ENCODE peak calls at places on chromosomes 6 and 20, in four cellular contexts. Q is fibroblast of lung, W is uterus, F is GM20000. Z is an unnamed sample.

GRCh38 chr6:169589699-169590257 is 112.1 kb downstream of the WDR27 start:
- DNase-seq in Q (peak), W (no peak), F (no peak), Z (no peak)

GRCh38 chr6:158438201-158438600 is 121.7 kb upstream of the TMEM181 start:
- DNase-seq in Q (no peak), W (no peak), F (no peak), Z (no peak)

GRCh38 chr20:51076841-51077543 is 54.1 kb upstream of the KCNG1 start:
- DNase-seq in Q (no peak), W (no peak), F (no peak), Z (no peak)

GRCh38 chr6:83867527-83868161 is 8.2 kb downstream of the CYB5R4 start:
- DNase-seq in Q (peak), W (no peak), F (no peak), Z (no peak)

GRCh38 chr6:166586424-166587156 is at the start of gene RAMACL:
- DNase-seq in Q (no peak), W (no peak), F (peak), Z (no peak)

GRCh38 chr6:9527679-9528286 is 887.1 kb downstream of the TFAP2A start:
- DNase-seq in Q (no peak), W (no peak), F (no peak), Z (no peak)

GRCh38 chr6:51494342-51494741 is 593.1 kb downstream of the PKHD1 start:
- DNase-seq in Q (no peak), W (no peak), F (no peak), Z (no peak)

GRCh38 chr6:41724638-41725501 is 10.5 kb downstream of the TFEB start:
- DNase-seq in Q (no peak), W (no peak), F (no peak), Z (no peak)

GRCh38 chr6:5710516-5710915 is 296.2 kb downstream of the NRN1 start:
- DNase-seq in Q (no peak), W (no peak), F (no peak), Z (no peak)

GRCh38 chr6:15260099-15260821 is 14.4 kb downstream of the JARID2 start:
- DNase-seq in Q (peak), W (no peak), F (no peak), Z (no peak)

GRCh38 chr6:47651505-47651944 is 46.9 kb upstream of the ADGRF4 start:
- DNase-seq in Q (peak), W (no peak), F (no peak), Z (no peak)

DNA sequence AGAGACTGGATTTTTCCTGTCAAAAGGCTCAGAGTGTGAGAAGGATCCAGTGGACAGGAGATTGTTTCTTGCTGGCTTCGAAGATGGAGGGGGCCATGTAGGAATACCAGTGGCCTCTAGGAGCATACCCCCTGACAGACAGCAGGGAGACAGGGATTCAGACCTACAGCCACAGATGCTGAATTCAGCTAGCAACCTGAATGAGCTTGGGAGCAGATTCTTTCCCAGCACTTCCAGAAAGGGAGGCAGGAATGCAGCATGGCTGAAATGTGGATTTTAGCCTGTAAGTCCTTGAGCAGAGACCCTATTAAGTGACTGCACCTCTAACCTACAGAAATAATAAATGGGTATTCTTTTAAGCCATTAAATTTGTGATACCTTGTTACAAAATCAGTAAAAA is 44.6 kb downstream of the STXBP5 start:
- DNase-seq in Q (no peak), W (no peak), F (no peak), Z (no peak)
- TF ChIP-seq CTCF in Q (no peak), W (no peak), F (no peak), Z (no peak)

GRCh38 chr6:111553580-111553979 is 52.1 kb downstream of the TRAF3IP2 start:
- DNase-seq in Q (no peak), W (no peak), F (no peak), Z (no peak)

GRCh38 chr6:111552241-111552744 is 53.4 kb downstream of the TRAF3IP2 start:
- DNase-seq in Q (peak), W (peak), F (no peak), Z (peak)

GRCh38 chr6:111552999-111553398 is 52.7 kb downstream of the TRAF3IP2 start:
- DNase-seq in Q (no peak), W (no peak), F (no peak), Z (no peak)

GRCh38 chr6:111556004-111556403 is 49.7 kb downstream of the TRAF3IP2 start:
- DNase-seq in Q (no peak), W (no peak), F (no peak), Z (no peak)

GRCh38 chr6:111555041-111555440 is 50.6 kb downstream of the TRAF3IP2 start:
- DNase-seq in Q (peak), W (no peak), F (no peak), Z (no peak)
- TF ChIP-seq CTCF in Q (no peak), W (no peak), F (no peak), Z (no peak)

GRCh38 chr6:107869871-107870270 is 45.8 kb upstream of the SCML4 start:
- DNase-seq in Q (no peak), W (no peak), F (no peak), Z (no peak)
- TF ChIP-seq CTCF in Q (no peak), W (no peak), F (no peak), Z (no peak)

GRCh38 chr20:25220021-25220730 is 24.7 kb downstream of the ENTPD6 start:
- DNase-seq in Q (no peak), W (no peak), F (no peak), Z (no peak)
- TF ChIP-seq CTCF in Q (no peak), W (no peak), F (no peak), Z (no peak)

GRCh38 chr20:1881240-1881835 is 13.9 kb upstream of the SIRPA start:
- DNase-seq in Q (no peak), W (no peak), F (no peak), Z (no peak)
- TF ChIP-seq CTCF in Q (no peak), W (no peak), F (no peak), Z (no peak)

DNA sequence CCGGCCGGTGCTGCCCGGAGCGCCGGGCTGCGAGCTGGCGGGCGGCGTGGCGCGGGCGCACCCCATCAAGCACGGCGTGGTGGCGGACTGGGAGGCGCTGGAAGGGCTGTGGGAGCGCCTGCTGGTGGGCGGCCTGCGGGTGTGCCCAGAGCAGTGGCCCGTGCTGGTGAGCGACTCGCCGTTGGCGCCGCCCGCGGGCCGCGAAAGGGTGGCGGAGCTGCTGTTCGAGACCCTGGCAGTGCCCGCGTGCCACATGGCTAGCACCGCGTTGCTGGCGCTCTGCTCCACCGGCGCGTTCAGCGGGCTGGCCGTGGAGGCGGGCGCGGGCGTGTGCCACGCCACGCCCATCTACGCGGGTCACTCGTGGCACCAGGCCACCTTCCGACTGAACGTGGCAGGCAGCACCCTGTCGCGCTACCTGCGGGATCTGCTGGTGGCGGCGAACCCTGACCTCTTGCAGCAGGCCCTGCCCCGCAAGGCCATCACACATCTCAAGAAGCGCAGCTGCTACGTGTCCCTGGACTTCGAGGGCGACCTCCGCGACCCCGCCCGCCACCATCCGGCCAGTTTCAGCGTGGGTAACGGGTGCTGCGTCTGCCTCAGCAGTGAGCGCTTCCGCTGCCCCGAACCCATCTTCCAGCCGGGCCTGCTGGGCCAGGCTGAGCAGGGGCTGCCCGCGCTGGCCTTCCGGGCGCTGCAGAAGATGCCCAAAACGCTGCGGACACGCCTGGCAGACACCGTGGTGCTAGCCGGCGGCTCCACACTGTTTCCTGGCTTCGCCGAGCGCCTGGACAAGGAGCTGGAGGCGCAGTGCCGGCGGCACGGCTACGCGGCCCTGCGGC is 723 bp downstream of the ACTL10 start:
- DNase-seq in Q (peak), W (peak), F (no peak), Z (peak)
- TF ChIP-seq CTCF in Q (peak), W (no peak), F (no peak), Z (peak)

GRCh38 chr6:44397424-44398169 is 10.1 kb downstream of the CDC5L start:
- DNase-seq in Q (no peak), W (no peak), F (no peak), Z (no peak)
- TF ChIP-seq CTCF in Q (no peak), W (no peak), F (no peak), Z (no peak)

DNA sequence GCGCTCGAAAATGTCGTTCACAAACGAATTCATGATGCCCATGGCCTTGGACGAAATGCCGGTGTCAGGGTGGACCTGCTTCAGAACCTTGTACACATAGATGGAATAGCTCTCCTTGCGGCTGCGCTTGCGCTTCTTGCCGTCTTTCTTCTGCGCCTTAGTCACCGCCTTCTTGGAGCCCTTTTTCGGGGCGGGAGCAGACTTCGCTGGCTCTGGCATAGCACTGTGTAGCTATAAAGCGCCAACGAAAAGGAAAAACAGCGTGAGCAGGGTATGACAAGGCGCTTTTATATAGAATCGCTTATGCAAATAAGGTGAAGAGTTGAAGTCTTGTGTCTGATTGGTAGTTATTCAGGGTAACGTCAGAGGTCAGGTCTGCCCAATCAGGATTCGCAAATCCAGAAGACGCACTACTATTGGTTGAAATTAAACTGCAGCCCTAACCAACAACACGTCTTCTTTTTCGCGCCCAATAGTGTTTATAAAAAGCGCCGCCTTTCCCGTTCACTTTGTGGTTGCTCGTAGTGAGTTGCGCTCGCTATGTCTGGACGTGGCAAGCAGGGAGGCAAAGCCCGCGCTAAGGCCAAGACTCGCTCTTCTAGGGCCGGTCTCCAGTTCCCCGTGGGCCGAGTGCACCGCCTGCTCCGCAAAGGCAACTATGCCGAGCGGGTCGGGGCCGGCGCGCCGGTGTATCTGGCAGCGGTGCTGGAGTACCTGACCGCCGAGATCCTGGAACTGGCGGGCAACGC is 114.8 kb upstream of the PRSS16 start:
- DNase-seq in Q (peak), W (peak), F (peak), Z (peak)
- TF ChIP-seq CTCF in Q (no peak), W (peak), F (no peak), Z (no peak)

GRCh38 chr6:40477246-40478126 is 109.7 kb downstream of the LRFN2 start:
- DNase-seq in Q (no peak), W (no peak), F (no peak), Z (no peak)
- TF ChIP-seq CTCF in Q (no peak), W (no peak), F (no peak), Z (no peak)

GRCh38 chr6:99241905-99242534 is 107.5 kb downstream of the FAXC start:
- DNase-seq in Q (peak), W (no peak), F (peak), Z (no peak)
- TF ChIP-seq CTCF in Q (peak), W (no peak), F (peak), Z (no peak)